ENCODE peak calls at places on chromosomes 16 and 17, in eight cellular contexts. One of them, this sample, is unnamed.

GRCh38 chr16:86318119-86318518 is 192.2 kb upstream of the FOXF1 start:
- DNase-seq in cardiac muscle cell: no peak
- DNase-seq in RWPE2: no peak
- DNase-seq in astrocyte: no peak
- DNase-seq in A549: no peak
- DNase-seq in IMR-90: no peak
- DNase-seq in left ventricle myocardium inferior: no peak
- DNase-seq in brain microvascular endothelial cell: no peak
- DNase-seq in this sample: no peak

GRCh38 chr16:83004868-83005652 is 378.3 kb downstream of the CDH13 start:
- DNase-seq in cardiac muscle cell: no peak
- DNase-seq in RWPE2: no peak
- DNase-seq in astrocyte: no peak
- DNase-seq in A549: no peak
- DNase-seq in IMR-90: no peak
- DNase-seq in left ventricle myocardium inferior: no peak
- DNase-seq in brain microvascular endothelial cell: no peak
- DNase-seq in this sample: no peak

GRCh38 chr17:8949061-8949622 is 16.4 kb downstream of the PIK3R5 start:
- DNase-seq in cardiac muscle cell: no peak
- DNase-seq in RWPE2: no peak
- DNase-seq in astrocyte: no peak
- DNase-seq in A549: no peak
- DNase-seq in IMR-90: no peak
- DNase-seq in left ventricle myocardium inferior: no peak
- DNase-seq in brain microvascular endothelial cell: no peak
- DNase-seq in this sample: no peak

GRCh38 chr17:9244066-9245052 is 223.0 kb downstream of the NTN1 start:
- DNase-seq in cardiac muscle cell: no peak
- DNase-seq in RWPE2: no peak
- DNase-seq in astrocyte: no peak
- DNase-seq in A549: no peak
- DNase-seq in IMR-90: peak
- DNase-seq in left ventricle myocardium inferior: no peak
- DNase-seq in brain microvascular endothelial cell: peak
- DNase-seq in this sample: peak

GRCh38 chr17:76427457-76428231 is 25.3 kb downstream of the UBE2O start:
- DNase-seq in cardiac muscle cell: no peak
- DNase-seq in RWPE2: no peak
- DNase-seq in astrocyte: peak
- DNase-seq in A549: no peak
- DNase-seq in IMR-90: peak
- DNase-seq in left ventricle myocardium inferior: no peak
- DNase-seq in brain microvascular endothelial cell: no peak
- DNase-seq in this sample: no peak

GRCh38 chr16:71537643-71538042 is 11.4 kb downstream of the CHST4 start:
- DNase-seq in cardiac muscle cell: peak
- DNase-seq in RWPE2: no peak
- DNase-seq in astrocyte: peak
- DNase-seq in A549: peak
- DNase-seq in IMR-90: peak
- DNase-seq in left ventricle myocardium inferior: no peak
- DNase-seq in brain microvascular endothelial cell: peak
- DNase-seq in this sample: no peak

GRCh38 chr16:50326835-50327465 is 41.8 kb downstream of the BRD7 start:
- DNase-seq in cardiac muscle cell: peak
- DNase-seq in RWPE2: no peak
- DNase-seq in astrocyte: no peak
- DNase-seq in A549: no peak
- DNase-seq in IMR-90: peak
- DNase-seq in left ventricle myocardium inferior: no peak
- DNase-seq in brain microvascular endothelial cell: peak
- DNase-seq in this sample: no peak

GRCh38 chr16:83577201-83577600 is 230.6 kb upstream of the HSBP1 start:
- DNase-seq in cardiac muscle cell: no peak
- DNase-seq in RWPE2: no peak
- DNase-seq in astrocyte: no peak
- DNase-seq in A549: no peak
- DNase-seq in IMR-90: no peak
- DNase-seq in left ventricle myocardium inferior: no peak
- DNase-seq in brain microvascular endothelial cell: no peak
- DNase-seq in this sample: no peak

GRCh38 chr17:48131216-48131824 is 23.8 kb downstream of the SNX11 start:
- DNase-seq in cardiac muscle cell: peak
- DNase-seq in RWPE2: peak
- DNase-seq in astrocyte: peak
- DNase-seq in A549: peak
- DNase-seq in IMR-90: peak
- DNase-seq in left ventricle myocardium inferior: no peak
- DNase-seq in brain microvascular endothelial cell: peak
- DNase-seq in this sample: no peak

GRCh38 chr17:7440113-7440822 is 956 bp downstream of the FGF11 start:
- DNase-seq in cardiac muscle cell: peak
- DNase-seq in RWPE2: peak
- DNase-seq in astrocyte: no peak
- DNase-seq in A549: peak
- DNase-seq in IMR-90: no peak
- DNase-seq in left ventricle myocardium inferior: peak
- DNase-seq in brain microvascular endothelial cell: no peak
- DNase-seq in this sample: peak

GRCh38 chr17:42277342-42277712 is 1.1 kb upstream of the STAT5B start:
- DNase-seq in cardiac muscle cell: no peak
- DNase-seq in RWPE2: no peak
- DNase-seq in astrocyte: no peak
- DNase-seq in A549: no peak
- DNase-seq in IMR-90: no peak
- DNase-seq in left ventricle myocardium inferior: no peak
- DNase-seq in brain microvascular endothelial cell: no peak
- DNase-seq in this sample: no peak

GRCh38 chr17:9021158-9021984 is at the start of gene NTN1:
- DNase-seq in cardiac muscle cell: peak
- DNase-seq in RWPE2: no peak
- DNase-seq in astrocyte: peak
- DNase-seq in A549: no peak
- DNase-seq in IMR-90: peak
- DNase-seq in left ventricle myocardium inferior: peak
- DNase-seq in brain microvascular endothelial cell: no peak
- DNase-seq in this sample: peak

GRCh38 chr17:8585911-8586310 is 44.6 kb downstream of the MYH10 start:
- DNase-seq in cardiac muscle cell: no peak
- DNase-seq in RWPE2: no peak
- DNase-seq in astrocyte: no peak
- DNase-seq in A549: no peak
- DNase-seq in IMR-90: no peak
- DNase-seq in left ventricle myocardium inferior: no peak
- DNase-seq in brain microvascular endothelial cell: no peak
- DNase-seq in this sample: no peak

GRCh38 chr17:45371414-45372324 is 54.8 kb upstream of the MAP3K14 start:
- DNase-seq in cardiac muscle cell: peak
- DNase-seq in RWPE2: peak
- DNase-seq in astrocyte: peak
- DNase-seq in A549: peak
- DNase-seq in IMR-90: peak
- DNase-seq in left ventricle myocardium inferior: peak
- DNase-seq in brain microvascular endothelial cell: peak
- DNase-seq in this sample: peak

GRCh38 chr16:48960830-48961229 is 320.8 kb downstream of the CBLN1 start:
- DNase-seq in cardiac muscle cell: no peak
- DNase-seq in RWPE2: no peak
- DNase-seq in astrocyte: no peak
- DNase-seq in A549: no peak
- DNase-seq in IMR-90: no peak
- DNase-seq in left ventricle myocardium inferior: no peak
- DNase-seq in brain microvascular endothelial cell: no peak
- DNase-seq in this sample: no peak

GRCh38 chr16:79897444-79898146 is 297.1 kb upstream of the MAF start:
- DNase-seq in cardiac muscle cell: no peak
- DNase-seq in RWPE2: no peak
- DNase-seq in astrocyte: peak
- DNase-seq in A549: no peak
- DNase-seq in IMR-90: no peak
- DNase-seq in left ventricle myocardium inferior: no peak
- DNase-seq in brain microvascular endothelial cell: peak
- DNase-seq in this sample: no peak

GRCh38 chr16:16790597-16790996 is 411.7 kb downstream of the NPIPA7 start:
- DNase-seq in cardiac muscle cell: no peak
- DNase-seq in RWPE2: no peak
- DNase-seq in astrocyte: no peak
- DNase-seq in A549: no peak
- DNase-seq in IMR-90: no peak
- DNase-seq in left ventricle myocardium inferior: no peak
- DNase-seq in brain microvascular endothelial cell: no peak
- DNase-seq in this sample: no peak

DNA sequence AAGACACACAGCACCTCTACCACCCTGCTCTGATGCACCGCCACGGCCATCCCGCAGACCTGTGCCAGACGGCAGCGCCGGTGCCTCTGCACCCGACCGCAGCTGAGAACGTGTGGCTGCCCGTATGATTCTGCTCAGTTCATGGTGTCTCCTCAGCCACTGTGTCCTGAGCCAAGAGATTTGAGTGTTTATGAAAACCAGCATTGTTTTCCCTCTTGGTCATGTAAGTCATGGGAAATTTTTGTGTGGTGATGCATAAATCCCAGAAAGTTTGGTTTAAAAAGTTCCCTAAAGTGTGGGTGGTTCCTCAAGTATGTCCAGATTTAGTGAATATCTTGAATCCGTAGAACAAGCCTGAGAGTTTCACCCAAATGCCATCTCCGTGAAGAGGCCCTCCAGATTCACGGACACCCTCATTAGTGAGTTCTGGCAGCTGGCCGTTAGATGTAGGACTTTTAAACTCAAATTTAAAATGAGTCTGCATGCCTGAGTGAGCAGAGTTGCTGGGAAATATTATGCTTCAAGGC is 57.6 kb downstream of the CDRT4 start:
- DNase-seq in cardiac muscle cell: no peak
- DNase-seq in RWPE2: no peak
- DNase-seq in astrocyte: peak
- DNase-seq in A549: no peak
- DNase-seq in IMR-90: peak
- DNase-seq in left ventricle myocardium inferior: peak
- DNase-seq in brain microvascular endothelial cell: peak
- DNase-seq in this sample: no peak
- H3K27ac ChIP-seq in cardiac muscle cell: no peak
- H3K27ac ChIP-seq in RWPE2: no peak
- H3K27ac ChIP-seq in astrocyte: peak
- H3K27ac ChIP-seq in A549: no peak
- H3K27ac ChIP-seq in IMR-90: peak
- H3K27ac ChIP-seq in left ventricle myocardium inferior: peak
- H3K27ac ChIP-seq in brain microvascular endothelial cell: peak
- H3K27ac ChIP-seq in this sample: peak

GRCh38 chr16:74999683-75000480 is 1.1 kb downstream of the ZNRF1 start:
- DNase-seq in cardiac muscle cell: peak
- DNase-seq in RWPE2: peak
- DNase-seq in astrocyte: peak
- DNase-seq in A549: no peak
- DNase-seq in IMR-90: no peak
- DNase-seq in left ventricle myocardium inferior: peak
- DNase-seq in brain microvascular endothelial cell: no peak
- DNase-seq in this sample: peak

GRCh38 chr16:75000481-75001081 is 1.8 kb downstream of the ZNRF1 start:
- DNase-seq in cardiac muscle cell: peak
- DNase-seq in RWPE2: no peak
- DNase-seq in astrocyte: peak
- DNase-seq in A549: no peak
- DNase-seq in IMR-90: peak
- DNase-seq in left ventricle myocardium inferior: no peak
- DNase-seq in brain microvascular endothelial cell: no peak
- DNase-seq in this sample: no peak

GRCh38 chr16:74997042-74997491 is 1.8 kb upstream of the ZNRF1 start:
- DNase-seq in cardiac muscle cell: no peak
- DNase-seq in RWPE2: no peak
- DNase-seq in astrocyte: no peak
- DNase-seq in A549: no peak
- DNase-seq in IMR-90: no peak
- DNase-seq in left ventricle myocardium inferior: no peak
- DNase-seq in brain microvascular endothelial cell: no peak
- DNase-seq in this sample: no peak

GRCh38 chr16:74999208-74999682 is 421 bp downstream of the ZNRF1 start:
- DNase-seq in cardiac muscle cell: no peak
- DNase-seq in RWPE2: no peak
- DNase-seq in astrocyte: no peak
- DNase-seq in A549: no peak
- DNase-seq in IMR-90: no peak
- DNase-seq in left ventricle myocardium inferior: peak
- DNase-seq in brain microvascular endothelial cell: no peak
- DNase-seq in this sample: peak

GRCh38 chr16:74998481-74999207 is at the start of gene ZNRF1:
- DNase-seq in cardiac muscle cell: peak
- DNase-seq in RWPE2: no peak
- DNase-seq in astrocyte: peak
- DNase-seq in A549: peak
- DNase-seq in IMR-90: peak
- DNase-seq in left ventricle myocardium inferior: peak
- DNase-seq in brain microvascular endothelial cell: peak
- DNase-seq in this sample: peak
- H3K4me3 ChIP-seq in cardiac muscle cell: peak
- H3K4me3 ChIP-seq in RWPE2: peak
- H3K4me3 ChIP-seq in astrocyte: peak
- H3K4me3 ChIP-seq in A549: peak
- H3K4me3 ChIP-seq in IMR-90: peak
- H3K4me3 ChIP-seq in left ventricle myocardium inferior: peak
- H3K4me3 ChIP-seq in brain microvascular endothelial cell: peak
- H3K4me3 ChIP-seq in this sample: peak

GRCh38 chr17:73138541-73139138 is 26.2 kb upstream of the SSTR2 start:
- DNase-seq in cardiac muscle cell: peak
- DNase-seq in RWPE2: no peak
- DNase-seq in astrocyte: no peak
- DNase-seq in A549: no peak
- DNase-seq in IMR-90: no peak
- DNase-seq in left ventricle myocardium inferior: no peak
- DNase-seq in brain microvascular endothelial cell: no peak
- DNase-seq in this sample: no peak
- H3K27ac ChIP-seq in cardiac muscle cell: no peak
- H3K27ac ChIP-seq in RWPE2: no peak
- H3K27ac ChIP-seq in astrocyte: no peak
- H3K27ac ChIP-seq in A549: no peak
- H3K27ac ChIP-seq in IMR-90: no peak
- H3K27ac ChIP-seq in left ventricle myocardium inferior: no peak
- H3K27ac ChIP-seq in brain microvascular endothelial cell: no peak
- H3K27ac ChIP-seq in this sample: no peak

DNA sequence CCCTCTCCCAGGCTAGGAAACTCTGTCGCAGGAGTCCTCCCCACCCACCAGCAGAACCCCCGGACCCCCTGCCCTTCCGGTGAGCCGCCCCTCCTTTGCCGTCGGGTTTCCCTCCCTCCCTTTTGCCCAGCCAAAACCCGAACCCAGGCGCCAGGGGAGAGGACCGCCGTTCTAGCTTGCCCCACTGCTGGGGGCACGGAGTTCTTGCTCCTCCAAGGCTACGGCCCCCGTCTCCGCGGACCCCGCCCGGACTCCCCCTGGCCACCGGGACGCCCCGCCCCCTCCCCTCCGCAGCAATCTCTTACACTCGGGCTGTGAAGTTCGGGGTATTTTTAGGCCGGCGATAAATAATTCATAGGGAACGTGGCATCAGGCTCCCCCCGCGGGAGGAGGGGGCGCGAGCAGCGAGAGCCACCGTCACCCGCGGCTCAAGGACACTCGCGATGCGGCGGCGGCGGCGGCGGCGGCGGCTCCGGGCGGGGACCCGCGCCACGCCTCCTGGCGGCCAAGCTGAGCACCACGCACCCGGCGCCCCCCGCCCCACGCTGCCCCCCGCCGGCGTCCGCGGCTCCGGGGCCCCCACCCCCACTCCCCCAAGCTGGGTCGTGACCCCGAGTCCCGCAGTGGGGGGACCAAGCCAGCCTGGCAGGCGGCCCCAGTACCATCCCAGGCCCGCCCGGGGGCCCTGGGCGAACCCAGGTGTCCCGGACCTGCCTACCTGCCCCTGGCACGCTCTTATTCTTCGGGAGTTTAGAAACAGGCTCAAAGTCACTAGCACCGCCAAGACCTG is at the start of gene GRIN2C:
- DNase-seq in cardiac muscle cell: peak
- DNase-seq in RWPE2: no peak
- DNase-seq in astrocyte: no peak
- DNase-seq in A549: no peak
- DNase-seq in IMR-90: no peak
- DNase-seq in left ventricle myocardium inferior: no peak
- DNase-seq in brain microvascular endothelial cell: no peak
- DNase-seq in this sample: no peak
- H3K4me3 ChIP-seq in cardiac muscle cell: peak
- H3K4me3 ChIP-seq in RWPE2: no peak
- H3K4me3 ChIP-seq in astrocyte: no peak
- H3K4me3 ChIP-seq in A549: peak
- H3K4me3 ChIP-seq in IMR-90: peak
- H3K4me3 ChIP-seq in left ventricle myocardium inferior: peak
- H3K4me3 ChIP-seq in brain microvascular endothelial cell: no peak
- H3K4me3 ChIP-seq in this sample: no peak